ENCODE peak calls at places on chromosomes 4 and X, in six cellular contexts. One of them, this sample, is unnamed.

GRCh38 chrX:7444967-7445366 is 297.0 kb upstream of the PUDP start:
- DNase-seq in stimulated activated CD4-positive, alpha-beta T cell treated with anti-CD3 and anti-CD28 coated beads, Interleukin-4, amount 100 ng/mL, for 24 hours: no peak
- DNase-seq in activated effector memory CD4-positive, alpha-beta T cell treated with Interleukin-2 at 50 U/mL for 16 hours: no peak
- DNase-seq in amniotic epithelial cell: no peak
- DNase-seq in Caki2: no peak
- DNase-seq in A549: no peak
- DNase-seq in this sample: no peak

GRCh38 chrX:21153503-21153902 is 220.7 kb upstream of the CNKSR2 start:
- DNase-seq in stimulated activated CD4-positive, alpha-beta T cell treated with anti-CD3 and anti-CD28 coated beads, Interleukin-4, amount 100 ng/mL, for 24 hours: no peak
- DNase-seq in A549: peak
- DNase-seq in Caki2: no peak
- DNase-seq in amniotic epithelial cell: peak
- DNase-seq in activated effector memory CD4-positive, alpha-beta T cell treated with Interleukin-2 at 50 U/mL for 16 hours: no peak
- DNase-seq in this sample: no peak

GRCh38 chr4:122854444-122854843 is 27.8 kb downstream of the FGF2 start:
- DNase-seq in A549: no peak
- DNase-seq in stimulated activated CD4-positive, alpha-beta T cell treated with anti-CD3 and anti-CD28 coated beads, Interleukin-4, amount 100 ng/mL, for 24 hours: no peak
- DNase-seq in activated effector memory CD4-positive, alpha-beta T cell treated with Interleukin-2 at 50 U/mL for 16 hours: no peak
- DNase-seq in Caki2: peak
- DNase-seq in amniotic epithelial cell: peak
- DNase-seq in this sample: no peak

GRCh38 chr4:171719691-171720090 is 93.5 kb upstream of the GALNTL6 start:
- DNase-seq in activated effector memory CD4-positive, alpha-beta T cell treated with Interleukin-2 at 50 U/mL for 16 hours: no peak
- DNase-seq in Caki2: no peak
- DNase-seq in stimulated activated CD4-positive, alpha-beta T cell treated with anti-CD3 and anti-CD28 coated beads, Interleukin-4, amount 100 ng/mL, for 24 hours: no peak
- DNase-seq in amniotic epithelial cell: no peak
- DNase-seq in A549: no peak
- DNase-seq in this sample: no peak

GRCh38 chr4:180798016-180798574 is 1445.1 kb upstream of the TENM3 start:
- DNase-seq in activated effector memory CD4-positive, alpha-beta T cell treated with Interleukin-2 at 50 U/mL for 16 hours: no peak
- DNase-seq in amniotic epithelial cell: no peak
- DNase-seq in A549: no peak
- DNase-seq in Caki2: no peak
- DNase-seq in stimulated activated CD4-positive, alpha-beta T cell treated with anti-CD3 and anti-CD28 coated beads, Interleukin-4, amount 100 ng/mL, for 24 hours: no peak
- DNase-seq in this sample: no peak

GRCh38 chr4:53861856-53862610 is 202.4 kb downstream of the CHIC2 start:
- DNase-seq in Caki2: no peak
- DNase-seq in activated effector memory CD4-positive, alpha-beta T cell treated with Interleukin-2 at 50 U/mL for 16 hours: no peak
- DNase-seq in stimulated activated CD4-positive, alpha-beta T cell treated with anti-CD3 and anti-CD28 coated beads, Interleukin-4, amount 100 ng/mL, for 24 hours: no peak
- DNase-seq in amniotic epithelial cell: peak
- DNase-seq in A549: peak
- DNase-seq in this sample: no peak

GRCh38 chr4:102168580-102168979 is 176.7 kb downstream of the SLC39A8 start:
- DNase-seq in activated effector memory CD4-positive, alpha-beta T cell treated with Interleukin-2 at 50 U/mL for 16 hours: no peak
- DNase-seq in Caki2: no peak
- DNase-seq in stimulated activated CD4-positive, alpha-beta T cell treated with anti-CD3 and anti-CD28 coated beads, Interleukin-4, amount 100 ng/mL, for 24 hours: no peak
- DNase-seq in A549: no peak
- DNase-seq in amniotic epithelial cell: no peak
- DNase-seq in this sample: no peak

GRCh38 chr4:94571301-94571700 is 119.6 kb downstream of the PDLIM5 start:
- DNase-seq in A549: no peak
- DNase-seq in Caki2: no peak
- DNase-seq in stimulated activated CD4-positive, alpha-beta T cell treated with anti-CD3 and anti-CD28 coated beads, Interleukin-4, amount 100 ng/mL, for 24 hours: no peak
- DNase-seq in amniotic epithelial cell: no peak
- DNase-seq in activated effector memory CD4-positive, alpha-beta T cell treated with Interleukin-2 at 50 U/mL for 16 hours: no peak
- DNase-seq in this sample: no peak

GRCh38 chr4:167645358-167645757 is 411.1 kb upstream of the SPOCK3 start:
- DNase-seq in Caki2: no peak
- DNase-seq in stimulated activated CD4-positive, alpha-beta T cell treated with anti-CD3 and anti-CD28 coated beads, Interleukin-4, amount 100 ng/mL, for 24 hours: no peak
- DNase-seq in activated effector memory CD4-positive, alpha-beta T cell treated with Interleukin-2 at 50 U/mL for 16 hours: no peak
- DNase-seq in amniotic epithelial cell: no peak
- DNase-seq in A549: no peak
- DNase-seq in this sample: no peak

GRCh38 chr4:112966701-112967100 is 82.8 kb upstream of the ANK2 start:
- DNase-seq in Caki2: no peak
- DNase-seq in amniotic epithelial cell: no peak
- DNase-seq in activated effector memory CD4-positive, alpha-beta T cell treated with Interleukin-2 at 50 U/mL for 16 hours: no peak
- DNase-seq in A549: no peak
- DNase-seq in stimulated activated CD4-positive, alpha-beta T cell treated with anti-CD3 and anti-CD28 coated beads, Interleukin-4, amount 100 ng/mL, for 24 hours: no peak
- DNase-seq in this sample: no peak

GRCh38 chr4:157664726-157665125 is 444.2 kb downstream of the GRIA2 start:
- DNase-seq in stimulated activated CD4-positive, alpha-beta T cell treated with anti-CD3 and anti-CD28 coated beads, Interleukin-4, amount 100 ng/mL, for 24 hours: no peak
- DNase-seq in amniotic epithelial cell: no peak
- DNase-seq in activated effector memory CD4-positive, alpha-beta T cell treated with Interleukin-2 at 50 U/mL for 16 hours: no peak
- DNase-seq in Caki2: peak
- DNase-seq in A549: no peak
- DNase-seq in this sample: no peak

GRCh38 chr4:25117274-25117673 is 43.0 kb downstream of the SEPSECS start:
- DNase-seq in activated effector memory CD4-positive, alpha-beta T cell treated with Interleukin-2 at 50 U/mL for 16 hours: no peak
- DNase-seq in Caki2: no peak
- DNase-seq in amniotic epithelial cell: no peak
- DNase-seq in A549: no peak
- DNase-seq in stimulated activated CD4-positive, alpha-beta T cell treated with anti-CD3 and anti-CD28 coated beads, Interleukin-4, amount 100 ng/mL, for 24 hours: no peak
- DNase-seq in this sample: no peak